ENCODE peak calls at places on chromosomes 11 and 22, in ten cellular contexts. One of them, this sample, is unnamed.

GRCh38 chr11:75931124-75931523 is 116.1 kb downstream of the UVRAG start:
- DNase-seq in GM13977: no peak
- DNase-seq in GM03348: peak
- DNase-seq in NCI-H1105: no peak
- DNase-seq in sigmoid colon: no peak
- DNase-seq in endothelial cell of umbilical vein: no peak
- DNase-seq in left cardiac atrium: no peak
- DNase-seq in endothelial cell: no peak
- DNase-seq in activated CD4-positive, alpha-beta T cell treated with anti-CD3 and anti-CD28 coated beads for 24 hours: no peak
- DNase-seq in right cardiac atrium: no peak
- DNase-seq in this sample: no peak

GRCh38 chr11:104541706-104542105 is 356.6 kb downstream of the CASP12 start:
- DNase-seq in GM13977: no peak
- DNase-seq in GM03348: no peak
- DNase-seq in NCI-H1105: no peak
- DNase-seq in sigmoid colon: no peak
- DNase-seq in endothelial cell of umbilical vein: no peak
- DNase-seq in left cardiac atrium: no peak
- DNase-seq in endothelial cell: no peak
- DNase-seq in activated CD4-positive, alpha-beta T cell treated with anti-CD3 and anti-CD28 coated beads for 24 hours: no peak
- DNase-seq in right cardiac atrium: no peak
- DNase-seq in this sample: no peak

GRCh38 chr11:61919841-61920631 is 2.7 kb upstream of the RAB3IL1 start:
- DNase-seq in GM13977: peak
- DNase-seq in GM03348: no peak
- DNase-seq in NCI-H1105: no peak
- DNase-seq in sigmoid colon: peak
- DNase-seq in endothelial cell of umbilical vein: no peak
- DNase-seq in left cardiac atrium: no peak
- DNase-seq in endothelial cell: no peak
- DNase-seq in activated CD4-positive, alpha-beta T cell treated with anti-CD3 and anti-CD28 coated beads for 24 hours: no peak
- DNase-seq in right cardiac atrium: peak
- DNase-seq in this sample: no peak

GRCh38 chr11:8067567-8067928 is 13.5 kb upstream of the TUB start:
- DNase-seq in GM13977: no peak
- DNase-seq in GM03348: no peak
- DNase-seq in NCI-H1105: no peak
- DNase-seq in sigmoid colon: no peak
- DNase-seq in endothelial cell of umbilical vein: no peak
- DNase-seq in left cardiac atrium: no peak
- DNase-seq in endothelial cell: no peak
- DNase-seq in activated CD4-positive, alpha-beta T cell treated with anti-CD3 and anti-CD28 coated beads for 24 hours: no peak
- DNase-seq in right cardiac atrium: no peak
- DNase-seq in this sample: no peak

GRCh38 chr11:71977743-71978418 is 20.8 kb upstream of the IL18BP start:
- DNase-seq in GM13977: peak
- DNase-seq in GM03348: peak
- DNase-seq in NCI-H1105: peak
- DNase-seq in sigmoid colon: peak
- DNase-seq in endothelial cell of umbilical vein: peak
- DNase-seq in left cardiac atrium: no peak
- DNase-seq in endothelial cell: peak
- DNase-seq in activated CD4-positive, alpha-beta T cell treated with anti-CD3 and anti-CD28 coated beads for 24 hours: peak
- DNase-seq in right cardiac atrium: no peak
- DNase-seq in this sample: peak

GRCh38 chr11:33125611-33126010 is 35.7 kb downstream of the CSTF3 start:
- DNase-seq in GM13977: no peak
- DNase-seq in GM03348: no peak
- DNase-seq in NCI-H1105: no peak
- DNase-seq in sigmoid colon: no peak
- DNase-seq in endothelial cell of umbilical vein: no peak
- DNase-seq in left cardiac atrium: no peak
- DNase-seq in endothelial cell: no peak
- DNase-seq in activated CD4-positive, alpha-beta T cell treated with anti-CD3 and anti-CD28 coated beads for 24 hours: no peak
- DNase-seq in right cardiac atrium: no peak
- DNase-seq in this sample: no peak

GRCh38 chr22:27274770-27275449 is 526.6 kb downstream of the MN1 start:
- DNase-seq in GM13977: no peak
- DNase-seq in GM03348: no peak
- DNase-seq in NCI-H1105: no peak
- DNase-seq in sigmoid colon: no peak
- DNase-seq in endothelial cell of umbilical vein: no peak
- DNase-seq in left cardiac atrium: no peak
- DNase-seq in endothelial cell: no peak
- DNase-seq in activated CD4-positive, alpha-beta T cell treated with anti-CD3 and anti-CD28 coated beads for 24 hours: no peak
- DNase-seq in right cardiac atrium: no peak
- DNase-seq in this sample: no peak

GRCh38 chr22:29334696-29335344 is 19.3 kb upstream of the RASL10A start:
- DNase-seq in GM13977: no peak
- DNase-seq in GM03348: no peak
- DNase-seq in NCI-H1105: no peak
- DNase-seq in sigmoid colon: no peak
- DNase-seq in endothelial cell of umbilical vein: no peak
- DNase-seq in left cardiac atrium: no peak
- DNase-seq in endothelial cell: no peak
- DNase-seq in activated CD4-positive, alpha-beta T cell treated with anti-CD3 and anti-CD28 coated beads for 24 hours: no peak
- DNase-seq in right cardiac atrium: peak
- DNase-seq in this sample: no peak

GRCh38 chr22:30472994-30473720 is 1.3 kb upstream of the SEC14L3 start:
- DNase-seq in GM13977: no peak
- DNase-seq in GM03348: no peak
- DNase-seq in NCI-H1105: no peak
- DNase-seq in sigmoid colon: no peak
- DNase-seq in endothelial cell of umbilical vein: no peak
- DNase-seq in left cardiac atrium: no peak
- DNase-seq in endothelial cell: no peak
- DNase-seq in activated CD4-positive, alpha-beta T cell treated with anti-CD3 and anti-CD28 coated beads for 24 hours: no peak
- DNase-seq in right cardiac atrium: no peak
- DNase-seq in this sample: no peak

GRCh38 chr11:65767406-65767805 is 13.4 kb downstream of the AP5B1 start:
- DNase-seq in GM13977: no peak
- DNase-seq in GM03348: no peak
- DNase-seq in NCI-H1105: no peak
- DNase-seq in sigmoid colon: no peak
- DNase-seq in endothelial cell of umbilical vein: no peak
- DNase-seq in left cardiac atrium: no peak
- DNase-seq in endothelial cell: no peak
- DNase-seq in activated CD4-positive, alpha-beta T cell treated with anti-CD3 and anti-CD28 coated beads for 24 hours: no peak
- DNase-seq in right cardiac atrium: no peak
- DNase-seq in this sample: no peak

This sample was measured in effector memory CD8-positive, alpha-beta T cell.